ENCODE peak calls at places on chromosomes 13 and 19, in eight cellular contexts. E, R, P, N, V, U, J and W are unnamed samples.

GRCh38 chr13:29756506-29756905 is 93.9 kb downstream of the UBL3 start:
- DNase-seq in P (no peak), N (peak), R (no peak), U (no peak), V (no peak), E (peak), J (no peak), W (no peak)

GRCh38 chr13:114096031-114096485 is 36.4 kb downstream of the RASA3 start:
- DNase-seq in U (no peak), E (no peak), J (no peak), P (no peak), V (no peak), N (no peak), R (no peak), W (no peak)

GRCh38 chr13:48201044-48201443 is 32.0 kb upstream of the ITM2B start:
- DNase-seq in N (no peak), P (no peak), E (no peak), V (no peak), J (no peak), U (no peak), R (no peak), W (no peak)

GRCh38 chr19:19474950-19475781 is 40.2 kb downstream of the TSSK6 start:
- DNase-seq in R (no peak), P (no peak), N (no peak), J (peak), E (no peak), U (no peak), V (no peak), W (no peak)

GRCh38 chr13:67509039-67509438 is 278.9 kb upstream of the PCDH9 start:
- DNase-seq in J (no peak), R (no peak), U (no peak), N (no peak), P (no peak), E (no peak), V (no peak), W (no peak)

GRCh38 chr13:21663197-21663596 is 7.7 kb upstream of the FGF9 start:
- DNase-seq in J (no peak), E (no peak), V (no peak), N (no peak), P (no peak), U (peak), R (no peak), W (no peak)

GRCh38 chr19:3982701-3983541 is 2.3 kb downstream of the EEF2 start:
- DNase-seq in N (peak), V (no peak), E (peak), U (peak), R (no peak), P (no peak), J (no peak), W (no peak)

GRCh38 chr19:40225440-40226305 is 816 bp downstream of the CCNP start:
- DNase-seq in V (no peak), J (no peak), U (no peak), N (peak), R (no peak), P (no peak), E (peak), W (no peak)

GRCh38 chr19:4051175-4052101 is 15.3 kb downstream of the ZBTB7A start:
- DNase-seq in V (no peak), R (no peak), P (no peak), E (no peak), J (no peak), N (peak), U (peak), W (no peak)

GRCh38 chr19:55563261-55563690 is 17.4 kb downstream of the ZNF579 start:
- DNase-seq in V (no peak), E (peak), N (no peak), J (peak), R (no peak), P (no peak), U (no peak), W (no peak)

GRCh38 chr13:51913421-51914136 is 51.8 kb downstream of the CCDC70 start:
- DNase-seq in N (no peak), U (no peak), V (no peak), P (no peak), R (no peak), J (no peak), E (no peak), W (no peak)

GRCh38 chr13:78609464-78610205 is 6.3 kb upstream of the POU4F1 start:
- DNase-seq in U (no peak), P (no peak), V (no peak), N (peak), R (no peak), J (peak), E (no peak), W (no peak)

GRCh38 chr13:48891586-48891985 is 84.1 kb upstream of the FNDC3A start:
- DNase-seq in V (no peak), U (peak), P (no peak), E (peak), N (peak), R (no peak), J (no peak), W (no peak)

GRCh38 chr19:41263042-41263849 is 926 bp upstream of the HNRNPUL1 start:
- DNase-seq in J (peak), P (peak), E (peak), R (peak), V (peak), N (peak), U (peak), W (peak)

GRCh38 chr19:13633109-13633508 is 126.8 kb upstream of the CACNA1A start:
- DNase-seq in E (peak), R (peak), N (peak), J (no peak), P (no peak), U (no peak), V (no peak), W (no peak)

GRCh38 chr13:114235697-114236096 is 1.0 kb downstream of the CDC16 start:
- DNase-seq in N (no peak), E (peak), R (no peak), U (no peak), V (no peak), P (no peak), J (no peak), W (no peak)

GRCh38 chr19:30135797-30136196 is 193.8 kb downstream of the URI1 start:
- DNase-seq in U (no peak), N (no peak), P (no peak), R (no peak), E (no peak), V (no peak), J (no peak), W (no peak)

GRCh38 chr13:48819889-48820288 is 155.8 kb upstream of the FNDC3A start:
- DNase-seq in V (no peak), U (peak), R (no peak), E (no peak), P (no peak), N (no peak), J (no peak), W (no peak)

GRCh38 chr19:3272532-3272931 is 48.1 kb downstream of the CELF5 start:
- DNase-seq in R (no peak), N (no peak), J (no peak), U (no peak), E (no peak), V (no peak), P (no peak), W (no peak)

GRCh38 chr13:50805805-50806204 is 37.7 kb downstream of the DLEU7 start:
- DNase-seq in J (no peak), N (peak), U (peak), E (peak), R (no peak), P (no peak), V (no peak), W (no peak)

GRCh38 chr13:45393941-45394570 is 24.1 kb downstream of the SLC25A30 start:
- DNase-seq in R (peak), J (peak), V (peak), E (peak), P (no peak), N (peak), U (peak), W (no peak)

GRCh38 chr19:2679439-2679838 is 23.1 kb downstream of the GNG7 start:
- DNase-seq in P (no peak), N (no peak), V (no peak), E (no peak), R (no peak), J (no peak), U (no peak), W (no peak)

GRCh38 chr19:38684078-38684861 is 36.8 kb downstream of the ACTN4 start:
- DNase-seq in E (peak), J (peak), U (peak), V (no peak), R (no peak), P (peak), N (peak), W (peak)

GRCh38 chr19:48695743-48696352 is at the start of gene FUT2:
- DNase-seq in V (no peak), R (peak), N (no peak), P (no peak), U (no peak), E (no peak), J (no peak), W (no peak)

GRCh38 chr13:37070145-37070695 is 10.7 kb upstream of the SUPT20H start:
- DNase-seq in V (no peak), U (no peak), R (no peak), N (no peak), E (no peak), P (no peak), J (no peak), W (no peak)

GRCh38 chr13:49060698-49061387 is 85.1 kb downstream of the FNDC3A start:
- DNase-seq in U (peak), P (no peak), N (peak), V (no peak), R (no peak), J (no peak), E (peak), W (no peak)

GRCh38 chr19:37078717-37079032 is 442 bp downstream of the ZNF420 start:
- DNase-seq in P (no peak), N (no peak), R (no peak), E (no peak), J (no peak), U (no peak), V (no peak), W (no peak)

GRCh38 chr19:39792999-39793546 is 14.4 kb downstream of the LEUTX start:
- DNase-seq in J (peak), N (peak), V (peak), U (peak), E (peak), P (peak), R (peak), W (peak)

GRCh38 chr13:99980201-99981114 is 1.1 kb upstream of the ZIC2 start:
- DNase-seq in U (peak), P (peak), E (peak), R (peak), V (peak), N (peak), J (peak), W (no peak)

GRCh38 chr13:80706164-80706471 is 365.2 kb upstream of the SPRY2 start:
- DNase-seq in J (no peak), P (no peak), N (no peak), E (no peak), V (no peak), U (no peak), R (no peak), W (no peak)

GRCh38 chr19:33689886-33690285 is 68.1 kb downstream of the CHST8 start:
- DNase-seq in E (no peak), R (no peak), N (no peak), U (no peak), P (no peak), V (no peak), J (no peak), W (no peak)

GRCh38 chr13:70894258-70894657 is 786.0 kb upstream of the KLHL1 start:
- DNase-seq in V (no peak), R (no peak), U (no peak), E (peak), J (no peak), P (no peak), N (no peak), W (no peak)

GRCh38 chr13:50576156-50576555 is 267.3 kb downstream of the DLEU7 start:
- DNase-seq in R (peak), U (no peak), N (no peak), P (no peak), J (no peak), V (no peak), E (no peak), W (no peak)

GRCh38 chr13:42355841-42356575 is 84.1 kb downstream of the AKAP11 start:
- DNase-seq in P (no peak), V (no peak), J (no peak), E (no peak), U (peak), R (no peak), N (no peak), W (no peak)